ENCODE peak calls at places on chromosomes 5 and 9, in six cellular contexts. One of them, this sample, is unnamed.

GRCh38 chr9:128438343-128439109 is 17.3 kb upstream of the ODF2 start:
- DNase-seq in hepatocyte: peak; percentile 88
- DNase-seq in psoas muscle: peak; percentile 88
- DNase-seq in MM.1S: peak; percentile 73
- DNase-seq in heart left ventricle: peak; percentile 88
- DNase-seq in heart right ventricle: peak; percentile 90
- DNase-seq in this sample: peak; percentile 90

GRCh38 chr5:179599973-179600372 is 23.5 kb downstream of the HNRNPH1 start:
- DNase-seq in hepatocyte: no peak
- DNase-seq in psoas muscle: no peak
- DNase-seq in MM.1S: no peak
- DNase-seq in heart left ventricle: no peak
- DNase-seq in heart right ventricle: no peak
- DNase-seq in this sample: no peak

GRCh38 chr9:21558627-21559401 is 76.7 kb upstream of the IFNE start:
- DNase-seq in hepatocyte: no peak
- DNase-seq in psoas muscle: no peak
- DNase-seq in MM.1S: no peak
- DNase-seq in heart left ventricle: no peak
- DNase-seq in heart right ventricle: peak; percentile 7
- DNase-seq in this sample: no peak

GRCh38 chr9:2427016-2427891 is 194.3 kb upstream of the VLDLR start:
- DNase-seq in hepatocyte: peak; percentile 40
- DNase-seq in psoas muscle: no peak
- DNase-seq in MM.1S: no peak
- DNase-seq in heart left ventricle: no peak
- DNase-seq in heart right ventricle: peak; percentile 38
- DNase-seq in this sample: peak; percentile 28

GRCh38 chr9:131237931-131238401 is 38.3 kb downstream of the FAM78A start:
- DNase-seq in hepatocyte: peak; percentile 71
- DNase-seq in psoas muscle: peak; percentile 59
- DNase-seq in MM.1S: peak; percentile 93
- DNase-seq in heart left ventricle: peak; percentile 76
- DNase-seq in heart right ventricle: peak; percentile 75
- DNase-seq in this sample: peak; percentile 67

GRCh38 chr5:56358046-56358445 is 124.9 kb upstream of the ANKRD55 start:
- DNase-seq in hepatocyte: no peak
- DNase-seq in psoas muscle: no peak
- DNase-seq in MM.1S: no peak
- DNase-seq in heart left ventricle: no peak
- DNase-seq in heart right ventricle: no peak
- DNase-seq in this sample: no peak

GRCh38 chr5:982377-983237 is 26.0 kb upstream of the NKD2 start:
- DNase-seq in hepatocyte: peak; percentile 11
- DNase-seq in psoas muscle: no peak
- DNase-seq in MM.1S: no peak
- DNase-seq in heart left ventricle: peak; percentile 16
- DNase-seq in heart right ventricle: no peak
- DNase-seq in this sample: no peak

GRCh38 chr5:37172957-37173356 is 76.2 kb downstream of the CPLANE1 start:
- DNase-seq in hepatocyte: no peak
- DNase-seq in psoas muscle: no peak
- DNase-seq in MM.1S: no peak
- DNase-seq in heart left ventricle: no peak
- DNase-seq in heart right ventricle: no peak
- DNase-seq in this sample: no peak

GRCh38 chr5:86461169-86461956 is 156.4 kb upstream of the COX7C start:
- DNase-seq in hepatocyte: peak; percentile 55
- DNase-seq in psoas muscle: no peak
- DNase-seq in MM.1S: peak; percentile 71
- DNase-seq in heart left ventricle: no peak
- DNase-seq in heart right ventricle: no peak
- DNase-seq in this sample: no peak

GRCh38 chr9:124799274-124800006 is 22.5 kb downstream of the OLFML2A start:
- DNase-seq in hepatocyte: no peak
- DNase-seq in psoas muscle: no peak
- DNase-seq in MM.1S: no peak
- DNase-seq in heart left ventricle: no peak
- DNase-seq in heart right ventricle: no peak
- DNase-seq in this sample: no peak

GRCh38 chr5:160083012-160083436 is 36.2 kb downstream of the PWWP2A start:
- DNase-seq in hepatocyte: no peak
- DNase-seq in psoas muscle: no peak
- DNase-seq in MM.1S: no peak
- DNase-seq in heart left ventricle: no peak
- DNase-seq in heart right ventricle: no peak
- DNase-seq in this sample: no peak

GRCh38 chr5:159022178-159022556 is 77.5 kb downstream of the EBF1 start:
- DNase-seq in hepatocyte: peak; percentile 26
- DNase-seq in psoas muscle: peak; percentile 39
- DNase-seq in MM.1S: no peak
- DNase-seq in heart left ventricle: peak; percentile 60
- DNase-seq in heart right ventricle: peak; percentile 56
- DNase-seq in this sample: peak; percentile 36

GRCh38 chr5:53170748-53171349 is 61.3 kb upstream of the MOCS2 start:
- DNase-seq in hepatocyte: peak; percentile 48
- DNase-seq in psoas muscle: no peak
- DNase-seq in MM.1S: peak; percentile 59
- DNase-seq in heart left ventricle: no peak
- DNase-seq in heart right ventricle: no peak
- DNase-seq in this sample: peak; percentile 55

GRCh38 chr5:87114631-87115030 is 153.1 kb upstream of the RASA1 start:
- DNase-seq in hepatocyte: no peak
- DNase-seq in psoas muscle: no peak
- DNase-seq in MM.1S: no peak
- DNase-seq in heart left ventricle: no peak
- DNase-seq in heart right ventricle: no peak
- DNase-seq in this sample: no peak

GRCh38 chr5:73496984-73497457 is 1.2 kb upstream of the BTF3 start:
- DNase-seq in hepatocyte: peak; percentile 81
- DNase-seq in psoas muscle: no peak
- DNase-seq in MM.1S: peak; percentile 66
- DNase-seq in heart left ventricle: no peak
- DNase-seq in heart right ventricle: no peak
- DNase-seq in this sample: no peak

GRCh38 chr9:89448381-89448780 is 49.5 kb downstream of the SEMA4D start:
- DNase-seq in hepatocyte: no peak
- DNase-seq in psoas muscle: no peak
- DNase-seq in MM.1S: no peak
- DNase-seq in heart left ventricle: no peak
- DNase-seq in heart right ventricle: no peak
- DNase-seq in this sample: no peak

GRCh38 chr9:25677301-25678146 is 720 bp downstream of the TUSC1 start:
- DNase-seq in hepatocyte: peak; percentile 80
- DNase-seq in psoas muscle: peak; percentile 90
- DNase-seq in MM.1S: no peak
- DNase-seq in heart left ventricle: peak; percentile 87
- DNase-seq in heart right ventricle: peak; percentile 89
- DNase-seq in this sample: peak; percentile 90

GRCh38 chr5:123906698-123907295 is 394.8 kb downstream of the CSNK1G3 start:
- DNase-seq in hepatocyte: no peak
- DNase-seq in psoas muscle: no peak
- DNase-seq in MM.1S: peak; percentile 15
- DNase-seq in heart left ventricle: no peak
- DNase-seq in heart right ventricle: no peak
- DNase-seq in this sample: no peak

GRCh38 chr9:93020785-93021670 is 37.5 kb upstream of the SUSD3 start:
- DNase-seq in hepatocyte: no peak
- DNase-seq in psoas muscle: no peak
- DNase-seq in MM.1S: no peak
- DNase-seq in heart left ventricle: peak; percentile 14
- DNase-seq in heart right ventricle: no peak
- DNase-seq in this sample: peak; percentile 10

GRCh38 chr5:38257236-38258036 is 923 bp upstream of the EGFLAM start:
- DNase-seq in hepatocyte: no peak
- DNase-seq in psoas muscle: no peak
- DNase-seq in MM.1S: no peak
- DNase-seq in heart left ventricle: no peak
- DNase-seq in heart right ventricle: no peak
- DNase-seq in this sample: no peak

GRCh38 chr9:642014-642413 is 199.5 kb upstream of the DMRT1 start:
- DNase-seq in hepatocyte: peak; percentile 23
- DNase-seq in psoas muscle: no peak
- DNase-seq in MM.1S: no peak
- DNase-seq in heart left ventricle: no peak
- DNase-seq in heart right ventricle: no peak
- DNase-seq in this sample: no peak

GRCh38 chr9:114501786-114502682 is 3.2 kb downstream of the WHRN start:
- DNase-seq in hepatocyte: peak; percentile 66
- DNase-seq in psoas muscle: no peak
- DNase-seq in MM.1S: peak; percentile 43
- DNase-seq in heart left ventricle: no peak
- DNase-seq in heart right ventricle: no peak
- DNase-seq in this sample: no peak

GRCh38 chr9:7234144-7234543 is 476.4 kb downstream of the KDM4C start:
- DNase-seq in hepatocyte: peak; percentile 48
- DNase-seq in psoas muscle: no peak
- DNase-seq in MM.1S: peak; percentile 37
- DNase-seq in heart left ventricle: no peak
- DNase-seq in heart right ventricle: no peak
- DNase-seq in this sample: no peak

GRCh38 chr5:136526798-136527197 is 161.5 kb upstream of the TRPC7 start:
- DNase-seq in hepatocyte: no peak
- DNase-seq in psoas muscle: no peak
- DNase-seq in MM.1S: no peak
- DNase-seq in heart left ventricle: no peak
- DNase-seq in heart right ventricle: no peak
- DNase-seq in this sample: no peak

GRCh38 chr9:84667571-84668203 is 1.8 kb upstream of the NTRK2 start:
- DNase-seq in hepatocyte: peak; percentile 14
- DNase-seq in psoas muscle: no peak
- DNase-seq in MM.1S: peak; percentile 72
- DNase-seq in heart left ventricle: peak; percentile 20
- DNase-seq in heart right ventricle: no peak
- DNase-seq in this sample: no peak

GRCh38 chr5:139646912-139647391 is 1.2 kb upstream of the CXXC5 start:
- DNase-seq in hepatocyte: peak; percentile 54
- DNase-seq in psoas muscle: no peak
- DNase-seq in MM.1S: no peak
- DNase-seq in heart left ventricle: no peak
- DNase-seq in heart right ventricle: no peak
- DNase-seq in this sample: peak; percentile 58

GRCh38 chr9:112535364-112535763 is 48.7 kb downstream of the KIAA1958 start:
- DNase-seq in hepatocyte: no peak
- DNase-seq in psoas muscle: no peak
- DNase-seq in MM.1S: no peak
- DNase-seq in heart left ventricle: no peak
- DNase-seq in heart right ventricle: no peak
- DNase-seq in this sample: no peak

GRCh38 chr5:160802567-160802966 is 49.4 kb downstream of the ATP10B start:
- DNase-seq in hepatocyte: peak; percentile 51
- DNase-seq in psoas muscle: no peak
- DNase-seq in MM.1S: peak; percentile 30
- DNase-seq in heart left ventricle: no peak
- DNase-seq in heart right ventricle: no peak
- DNase-seq in this sample: no peak

GRCh38 chr9:1469996-1470395 is 419.8 kb downstream of the DMRT2 start:
- DNase-seq in hepatocyte: no peak
- DNase-seq in psoas muscle: no peak
- DNase-seq in MM.1S: no peak
- DNase-seq in heart left ventricle: no peak
- DNase-seq in heart right ventricle: no peak
- DNase-seq in this sample: no peak

DNA sequence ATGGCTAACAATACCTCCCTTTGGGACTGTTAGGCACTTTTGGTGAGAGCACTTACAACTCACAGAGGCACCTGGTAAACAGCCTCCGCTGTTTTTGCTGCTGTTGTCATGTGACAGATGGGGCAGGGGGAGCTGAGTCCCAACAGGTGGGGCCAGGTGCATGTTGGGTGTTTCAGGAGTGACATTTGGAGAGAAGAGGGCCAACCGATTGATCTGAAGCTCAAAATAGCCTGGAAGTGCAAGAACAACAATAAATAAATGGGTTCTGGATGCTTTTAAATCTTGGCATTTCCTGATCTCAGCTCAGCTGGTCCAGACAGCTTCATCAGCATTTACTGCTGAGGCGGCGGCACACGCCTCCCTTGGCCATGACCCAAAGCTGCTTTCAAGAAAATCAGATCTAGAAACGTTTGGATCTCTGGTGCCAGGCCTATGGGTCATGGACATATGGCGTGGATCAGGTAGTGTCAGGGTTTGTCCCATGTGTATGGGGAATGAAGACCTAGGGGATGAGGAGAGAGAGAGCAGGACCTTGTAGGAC is 70.5 kb downstream of the PPARGC1B start:
- DNase-seq in hepatocyte: no peak
- DNase-seq in psoas muscle: no peak
- DNase-seq in MM.1S: no peak
- DNase-seq in heart left ventricle: no peak
- DNase-seq in heart right ventricle: no peak
- DNase-seq in this sample: no peak
- H3K4me1 ChIP-seq in hepatocyte: peaks cover 13% of the 10 kb centered on the region
- H3K4me1 ChIP-seq in psoas muscle: peaks cover 98% of the 10 kb centered on the region
- H3K4me1 ChIP-seq in MM.1S: peaks cover 21% of the 10 kb centered on the region
- H3K4me1 ChIP-seq in heart left ventricle: peaks cover 72% of the 10 kb centered on the region
- H3K4me1 ChIP-seq in heart right ventricle: peaks cover 94% of the 10 kb centered on the region
- H3K4me1 ChIP-seq in this sample: peaks cover 25% of the 10 kb centered on the region

GRCh38 chr5:6823996-6824395 is 110.8 kb downstream of the TENT4A start:
- DNase-seq in hepatocyte: no peak
- DNase-seq in psoas muscle: no peak
- DNase-seq in MM.1S: no peak
- DNase-seq in heart left ventricle: no peak
- DNase-seq in heart right ventricle: no peak
- DNase-seq in this sample: no peak
- TF ChIP-seq CTCF in hepatocyte: no peak
- TF ChIP-seq CTCF in psoas muscle: no peak
- TF ChIP-seq CTCF in MM.1S: no peak
- TF ChIP-seq CTCF in heart left ventricle: no peak
- TF ChIP-seq CTCF in heart right ventricle: no peak
- TF ChIP-seq CTCF in this sample: no peak

GRCh38 chr9:116152390-116152789 is 1.2 kb upstream of the PAPPA start:
- DNase-seq in hepatocyte: peak; percentile 48
- DNase-seq in psoas muscle: no peak
- DNase-seq in MM.1S: peak; percentile 29
- DNase-seq in heart left ventricle: no peak
- DNase-seq in heart right ventricle: no peak
- DNase-seq in this sample: no peak
- H3K4me3 ChIP-seq in hepatocyte: no peak overlapping the region
- H3K4me3 ChIP-seq in psoas muscle: no peak overlapping the region
- H3K4me3 ChIP-seq in MM.1S: no peak overlapping the region
- H3K4me3 ChIP-seq in heart left ventricle: no peak overlapping the region
- H3K4me3 ChIP-seq in heart right ventricle: peak overlapping the region; percentile 63
- H3K4me3 ChIP-seq in this sample: no peak overlapping the region

GRCh38 chr5:134845852-134846640 is at the start of gene C5orf24:
- DNase-seq in hepatocyte: peak; percentile 98
- DNase-seq in psoas muscle: peak; percentile 96
- DNase-seq in MM.1S: peak; percentile 96
- DNase-seq in heart left ventricle: peak; percentile 95
- DNase-seq in heart right ventricle: peak; percentile 96
- DNase-seq in this sample: peak; percentile 95
- H3K4me1 ChIP-seq in hepatocyte: peaks cover 17% of the 10 kb centered on the region
- H3K4me1 ChIP-seq in psoas muscle: peaks cover 19% of the 10 kb centered on the region
- H3K4me1 ChIP-seq in MM.1S: peaks cover 10% of the 10 kb centered on the region
- H3K4me1 ChIP-seq in heart left ventricle: peaks cover 20% of the 10 kb centered on the region
- H3K4me1 ChIP-seq in heart right ventricle: peaks cover 51% of the 10 kb centered on the region
- H3K4me1 ChIP-seq in this sample: peaks cover 18% of the 10 kb centered on the region

DNA sequence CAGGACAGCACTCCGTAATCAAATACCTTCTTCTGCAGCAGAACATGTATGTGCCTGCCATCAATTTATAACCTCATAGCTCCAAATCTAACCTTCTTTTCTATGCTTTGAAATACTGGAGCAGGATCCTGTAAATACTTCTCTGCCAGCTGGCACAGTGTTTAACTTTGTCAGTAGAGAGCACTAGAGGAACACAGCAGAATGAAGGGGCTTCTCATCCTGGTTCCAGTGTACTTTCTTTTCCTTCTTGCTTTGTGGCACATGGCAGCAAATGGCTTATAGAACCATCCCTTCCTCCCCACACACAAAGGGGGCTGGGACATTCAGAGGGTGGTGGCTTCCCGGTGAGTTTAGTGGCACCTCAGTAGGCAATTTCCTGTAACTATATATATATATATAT is 3.8 kb upstream of the FBXW11 start:
- DNase-seq in hepatocyte: no peak
- DNase-seq in psoas muscle: no peak
- DNase-seq in MM.1S: no peak
- DNase-seq in heart left ventricle: no peak
- DNase-seq in heart right ventricle: no peak
- DNase-seq in this sample: no peak
- TF ChIP-seq CTCF in hepatocyte: peak; percentile 43
- TF ChIP-seq CTCF in psoas muscle: no peak
- TF ChIP-seq CTCF in MM.1S: no peak
- TF ChIP-seq CTCF in heart left ventricle: no peak
- TF ChIP-seq CTCF in heart right ventricle: no peak
- TF ChIP-seq CTCF in this sample: no peak